ENCODE peak calls at places on chromosomes 7 and 10, in nine cellular contexts. One of them, this sample, is unnamed.
A peak's percentile ranks its signal among the peaks of the same experiment; 100 is the strongest.

GRCh38 chr10:127587668-127588395 is 38.7 kb downstream of the NPS start:
- DNase-seq in stimulated activated CD4-positive, alpha-beta T cell treated with anti-CD3 and anti-CD28 coated beads, TNF-alpha, amount 100 ng/mL, for 48 hours: no peak
- DNase-seq in glutamatergic neuron: no peak
- DNase-seq in DMS 273 treated with DMSO at 0.1 percent for 48 hours: no peak
- DNase-seq in NCI-H1930: no peak
- DNase-seq in psoas muscle: no peak
- DNase-seq in mucosa of descending colon: no peak
- DNase-seq in activated effector memory CD4-positive, alpha-beta T cell treated with anti-CD3 and anti-CD28 coated beads, Interleukin-2, amount 50 U/mL, for 16 hours: no peak
- DNase-seq in brain microvascular endothelial cell: no peak
- DNase-seq in this sample: no peak

GRCh38 chr10:127417031-127417430 is 132.1 kb upstream of the NPS start:
- DNase-seq in psoas muscle: no peak
- DNase-seq in activated effector memory CD4-positive, alpha-beta T cell treated with anti-CD3 and anti-CD28 coated beads, Interleukin-2, amount 50 U/mL, for 16 hours: no peak
- DNase-seq in brain microvascular endothelial cell: no peak
- DNase-seq in mucosa of descending colon: no peak
- DNase-seq in glutamatergic neuron: no peak
- DNase-seq in stimulated activated CD4-positive, alpha-beta T cell treated with anti-CD3 and anti-CD28 coated beads, TNF-alpha, amount 100 ng/mL, for 48 hours: no peak
- DNase-seq in NCI-H1930: no peak
- DNase-seq in DMS 273 treated with DMSO at 0.1 percent for 48 hours: no peak
- DNase-seq in this sample: no peak

GRCh38 chr7:157041514-157042277 is 31.2 kb upstream of the MNX1 start:
- DNase-seq in DMS 273 treated with DMSO at 0.1 percent for 48 hours: no peak
- DNase-seq in NCI-H1930: no peak
- DNase-seq in brain microvascular endothelial cell: no peak
- DNase-seq in mucosa of descending colon: no peak
- DNase-seq in activated effector memory CD4-positive, alpha-beta T cell treated with anti-CD3 and anti-CD28 coated beads, Interleukin-2, amount 50 U/mL, for 16 hours: no peak
- DNase-seq in glutamatergic neuron: no peak
- DNase-seq in stimulated activated CD4-positive, alpha-beta T cell treated with anti-CD3 and anti-CD28 coated beads, TNF-alpha, amount 100 ng/mL, for 48 hours: no peak
- DNase-seq in psoas muscle: no peak
- DNase-seq in this sample: no peak

GRCh38 chr10:18635995-18636394 is 15.4 kb downstream of the NSUN6 start:
- DNase-seq in brain microvascular endothelial cell: no peak
- DNase-seq in DMS 273 treated with DMSO at 0.1 percent for 48 hours: no peak
- DNase-seq in psoas muscle: no peak
- DNase-seq in activated effector memory CD4-positive, alpha-beta T cell treated with anti-CD3 and anti-CD28 coated beads, Interleukin-2, amount 50 U/mL, for 16 hours: no peak
- DNase-seq in NCI-H1930: no peak
- DNase-seq in glutamatergic neuron: no peak
- DNase-seq in mucosa of descending colon: no peak
- DNase-seq in stimulated activated CD4-positive, alpha-beta T cell treated with anti-CD3 and anti-CD28 coated beads, TNF-alpha, amount 100 ng/mL, for 48 hours: no peak
- DNase-seq in this sample: no peak

GRCh38 chr7:73831656-73832579 is 1.1 kb downstream of the CLDN4 start:
- DNase-seq in mucosa of descending colon: peak; percentile 82
- DNase-seq in NCI-H1930: no peak
- DNase-seq in stimulated activated CD4-positive, alpha-beta T cell treated with anti-CD3 and anti-CD28 coated beads, TNF-alpha, amount 100 ng/mL, for 48 hours: no peak
- DNase-seq in DMS 273 treated with DMSO at 0.1 percent for 48 hours: no peak
- DNase-seq in glutamatergic neuron: no peak
- DNase-seq in activated effector memory CD4-positive, alpha-beta T cell treated with anti-CD3 and anti-CD28 coated beads, Interleukin-2, amount 50 U/mL, for 16 hours: no peak
- DNase-seq in psoas muscle: no peak
- DNase-seq in brain microvascular endothelial cell: no peak
- DNase-seq in this sample: peak; percentile 66

GRCh38 chr7:95004618-95005282 is 97.4 kb downstream of the PPP1R9A start:
- DNase-seq in DMS 273 treated with DMSO at 0.1 percent for 48 hours: no peak
- DNase-seq in mucosa of descending colon: no peak
- DNase-seq in glutamatergic neuron: no peak
- DNase-seq in brain microvascular endothelial cell: peak; percentile 15
- DNase-seq in activated effector memory CD4-positive, alpha-beta T cell treated with anti-CD3 and anti-CD28 coated beads, Interleukin-2, amount 50 U/mL, for 16 hours: no peak
- DNase-seq in NCI-H1930: no peak
- DNase-seq in psoas muscle: no peak
- DNase-seq in stimulated activated CD4-positive, alpha-beta T cell treated with anti-CD3 and anti-CD28 coated beads, TNF-alpha, amount 100 ng/mL, for 48 hours: no peak
- DNase-seq in this sample: no peak

GRCh38 chr10:72173267-72173634 is 42.6 kb upstream of the ANAPC16 start:
- DNase-seq in stimulated activated CD4-positive, alpha-beta T cell treated with anti-CD3 and anti-CD28 coated beads, TNF-alpha, amount 100 ng/mL, for 48 hours: no peak
- DNase-seq in activated effector memory CD4-positive, alpha-beta T cell treated with anti-CD3 and anti-CD28 coated beads, Interleukin-2, amount 50 U/mL, for 16 hours: no peak
- DNase-seq in DMS 273 treated with DMSO at 0.1 percent for 48 hours: no peak
- DNase-seq in glutamatergic neuron: no peak
- DNase-seq in mucosa of descending colon: no peak
- DNase-seq in NCI-H1930: peak; percentile 8
- DNase-seq in psoas muscle: no peak
- DNase-seq in brain microvascular endothelial cell: no peak
- DNase-seq in this sample: no peak

GRCh38 chr10:50932113-50932512 is 46.7 kb upstream of the A1CF start:
- DNase-seq in DMS 273 treated with DMSO at 0.1 percent for 48 hours: no peak
- DNase-seq in mucosa of descending colon: no peak
- DNase-seq in NCI-H1930: no peak
- DNase-seq in activated effector memory CD4-positive, alpha-beta T cell treated with anti-CD3 and anti-CD28 coated beads, Interleukin-2, amount 50 U/mL, for 16 hours: no peak
- DNase-seq in brain microvascular endothelial cell: peak; percentile 35
- DNase-seq in glutamatergic neuron: no peak
- DNase-seq in stimulated activated CD4-positive, alpha-beta T cell treated with anti-CD3 and anti-CD28 coated beads, TNF-alpha, amount 100 ng/mL, for 48 hours: no peak
- DNase-seq in psoas muscle: no peak
- DNase-seq in this sample: no peak

GRCh38 chr10:34817586-34817985 is 2.5 kb upstream of the PARD3 start:
- DNase-seq in DMS 273 treated with DMSO at 0.1 percent for 48 hours: no peak
- DNase-seq in activated effector memory CD4-positive, alpha-beta T cell treated with anti-CD3 and anti-CD28 coated beads, Interleukin-2, amount 50 U/mL, for 16 hours: no peak
- DNase-seq in glutamatergic neuron: no peak
- DNase-seq in NCI-H1930: no peak
- DNase-seq in stimulated activated CD4-positive, alpha-beta T cell treated with anti-CD3 and anti-CD28 coated beads, TNF-alpha, amount 100 ng/mL, for 48 hours: no peak
- DNase-seq in brain microvascular endothelial cell: no peak
- DNase-seq in mucosa of descending colon: no peak
- DNase-seq in psoas muscle: no peak
- DNase-seq in this sample: no peak

GRCh38 chr10:131088619-131089018 is 222.9 kb downstream of the TCERG1L start:
- DNase-seq in NCI-H1930: no peak
- DNase-seq in brain microvascular endothelial cell: no peak
- DNase-seq in mucosa of descending colon: no peak
- DNase-seq in DMS 273 treated with DMSO at 0.1 percent for 48 hours: no peak
- DNase-seq in activated effector memory CD4-positive, alpha-beta T cell treated with anti-CD3 and anti-CD28 coated beads, Interleukin-2, amount 50 U/mL, for 16 hours: no peak
- DNase-seq in stimulated activated CD4-positive, alpha-beta T cell treated with anti-CD3 and anti-CD28 coated beads, TNF-alpha, amount 100 ng/mL, for 48 hours: no peak
- DNase-seq in psoas muscle: no peak
- DNase-seq in glutamatergic neuron: no peak
- DNase-seq in this sample: no peak

GRCh38 chr10:7475046-7475860 is 64.4 kb upstream of the SFMBT2 start:
- DNase-seq in mucosa of descending colon: no peak
- DNase-seq in psoas muscle: peak; percentile 29
- DNase-seq in brain microvascular endothelial cell: no peak
- DNase-seq in DMS 273 treated with DMSO at 0.1 percent for 48 hours: no peak
- DNase-seq in stimulated activated CD4-positive, alpha-beta T cell treated with anti-CD3 and anti-CD28 coated beads, TNF-alpha, amount 100 ng/mL, for 48 hours: no peak
- DNase-seq in NCI-H1930: no peak
- DNase-seq in glutamatergic neuron: peak; percentile 63
- DNase-seq in activated effector memory CD4-positive, alpha-beta T cell treated with anti-CD3 and anti-CD28 coated beads, Interleukin-2, amount 50 U/mL, for 16 hours: no peak
- DNase-seq in this sample: peak; percentile 60

GRCh38 chr7:132703742-132704141 is 127.5 kb upstream of the PLXNA4 start:
- DNase-seq in mucosa of descending colon: no peak
- DNase-seq in brain microvascular endothelial cell: no peak
- DNase-seq in psoas muscle: no peak
- DNase-seq in DMS 273 treated with DMSO at 0.1 percent for 48 hours: no peak
- DNase-seq in NCI-H1930: no peak
- DNase-seq in glutamatergic neuron: no peak
- DNase-seq in stimulated activated CD4-positive, alpha-beta T cell treated with anti-CD3 and anti-CD28 coated beads, TNF-alpha, amount 100 ng/mL, for 48 hours: no peak
- DNase-seq in activated effector memory CD4-positive, alpha-beta T cell treated with anti-CD3 and anti-CD28 coated beads, Interleukin-2, amount 50 U/mL, for 16 hours: no peak
- DNase-seq in this sample: no peak

GRCh38 chr7:137684316-137684715 is 162.5 kb downstream of the DGKI start:
- DNase-seq in activated effector memory CD4-positive, alpha-beta T cell treated with anti-CD3 and anti-CD28 coated beads, Interleukin-2, amount 50 U/mL, for 16 hours: no peak
- DNase-seq in psoas muscle: no peak
- DNase-seq in NCI-H1930: no peak
- DNase-seq in DMS 273 treated with DMSO at 0.1 percent for 48 hours: no peak
- DNase-seq in glutamatergic neuron: no peak
- DNase-seq in stimulated activated CD4-positive, alpha-beta T cell treated with anti-CD3 and anti-CD28 coated beads, TNF-alpha, amount 100 ng/mL, for 48 hours: no peak
- DNase-seq in brain microvascular endothelial cell: no peak
- DNase-seq in mucosa of descending colon: no peak
- DNase-seq in this sample: no peak

GRCh38 chr10:88370713-88371112 is 212.4 kb downstream of the RNLS start:
- DNase-seq in brain microvascular endothelial cell: no peak
- DNase-seq in NCI-H1930: no peak
- DNase-seq in mucosa of descending colon: no peak
- DNase-seq in activated effector memory CD4-positive, alpha-beta T cell treated with anti-CD3 and anti-CD28 coated beads, Interleukin-2, amount 50 U/mL, for 16 hours: no peak
- DNase-seq in DMS 273 treated with DMSO at 0.1 percent for 48 hours: no peak
- DNase-seq in glutamatergic neuron: no peak
- DNase-seq in stimulated activated CD4-positive, alpha-beta T cell treated with anti-CD3 and anti-CD28 coated beads, TNF-alpha, amount 100 ng/mL, for 48 hours: no peak
- DNase-seq in psoas muscle: no peak
- DNase-seq in this sample: no peak